ENCODE peak calls at places on chromosomes 2 and 18, in six cellular contexts. A is A549, U is K562, D is GM12878, R is HepG2, Y is upper lobe of left lung. P is an unnamed sample.

GRCh38 chr2:151395509-151396374 is 14.0 kb upstream of the RIF1 start:
- ATAC-seq in Y (no peak), R (peak; percentile 76), U (peak; percentile 77), D (peak; percentile 38), A (peak; percentile 34), P (no peak)

GRCh38 chr2:215900203-215900611 is 113.1 kb downstream of the MREG start:
- ATAC-seq in U (no peak), D (no peak), R (peak; percentile 41), A (peak; percentile 26), Y (peak; percentile 16), P (peak; percentile 59)

GRCh38 chr2:62691186-62691585 is 14.3 kb upstream of the EHBP1 start:
- ATAC-seq in U (no peak), R (no peak), Y (no peak), D (no peak), A (no peak), P (no peak)

GRCh38 chr2:198453866-198454265 is 649.5 kb downstream of the PLCL1 start:
- ATAC-seq in A (no peak), Y (no peak), D (no peak), R (no peak), U (no peak), P (no peak)

GRCh38 chr2:190853659-190854386 is 26.8 kb upstream of the GLS start:
- ATAC-seq in U (no peak), R (no peak), D (peak; percentile 74), Y (no peak), A (no peak), P (no peak)

GRCh38 chr2:1210352-1210751 is 202.9 kb upstream of the TPO start:
- ATAC-seq in Y (no peak), R (no peak), U (no peak), D (no peak), A (no peak), P (no peak)

GRCh38 chr2:68193144-68193543 is 35.5 kb downstream of the PNO1 start:
- ATAC-seq in A (peak; percentile 51), D (no peak), U (peak; percentile 63), Y (no peak), R (no peak), P (no peak)

GRCh38 chr2:135984199-135985017 is 1.0 kb downstream of the DARS1 start:
- ATAC-seq in A (peak; percentile 1), Y (no peak), U (peak; percentile 9), R (no peak), D (peak; percentile 49), P (no peak)

GRCh38 chr2:20381457-20381856 is 30.8 kb upstream of the PUM2 start:
- ATAC-seq in D (no peak), Y (no peak), U (no peak), A (no peak), R (no peak), P (no peak)

GRCh38 chr2:8197825-8198224 is 484.0 kb upstream of the ID2 start:
- ATAC-seq in D (no peak), R (no peak), U (no peak), Y (no peak), A (no peak), P (no peak)

GRCh38 chr2:190879474-190880373 is 897 bp upstream of the GLS start:
- ATAC-seq in Y (peak; percentile 32), A (peak; percentile 10), D (no peak), R (peak; percentile 0), U (peak; percentile 1), P (no peak)

GRCh38 chr18:54696616-54697293 is 105.7 kb downstream of the DYNAP start:
- ATAC-seq in A (no peak), D (no peak), U (no peak), Y (no peak), R (no peak), P (no peak)

GRCh38 chr2:44927979-44928659 is 13.4 kb upstream of the SIX3 start:
- ATAC-seq in A (no peak), U (no peak), R (no peak), D (no peak), Y (no peak), P (no peak)

GRCh38 chr2:70750320-70750719 is 17.7 kb downstream of the ADD2 start:
- ATAC-seq in U (no peak), D (no peak), Y (no peak), A (no peak), R (no peak), P (no peak)

GRCh38 chr18:6255121-6255742 is 159.5 kb downstream of the L3MBTL4 start:
- ATAC-seq in R (no peak), A (no peak), Y (no peak), D (no peak), U (no peak), P (no peak)

GRCh38 chr2:19349911-19350677 is 8.3 kb downstream of the OSR1 start:
- ATAC-seq in U (peak; percentile 66), D (peak; percentile 44), R (peak; percentile 60), A (peak; percentile 39), Y (peak; percentile 37), P (peak; percentile 19)

GRCh38 chr2:43129676-43130547 is 96.5 kb downstream of the ZFP36L2 start:
- ATAC-seq in R (peak; percentile 15), Y (no peak), A (no peak), D (no peak), U (no peak), P (no peak)

GRCh38 chr2:182946949-182947348 is 80.5 kb upstream of the FRZB start:
- ATAC-seq in A (peak; percentile 22), D (no peak), Y (no peak), R (no peak), U (no peak), P (no peak)

GRCh38 chr2:27271631-27272340 is 3.4 kb upstream of the DNAJC5G start:
- ATAC-seq in D (no peak), R (peak; percentile 47), A (peak; percentile 30), Y (no peak), U (peak; percentile 94), P (no peak)

GRCh38 chr2:187529977-187530721 is 24.1 kb downstream of the TFPI start:
- ATAC-seq in U (peak; percentile 19), D (no peak), Y (no peak), R (peak; percentile 84), A (peak; percentile 87), P (no peak)

GRCh38 chr2:229407170-229407569 is 136.1 kb upstream of the PID1 start:
- ATAC-seq in D (no peak), R (peak; percentile 88), A (peak; percentile 79), Y (peak; percentile 88), U (no peak), P (peak; percentile 91)

GRCh38 chr2:27347641-27348040 is 8.9 kb downstream of the GTF3C2 start:
- ATAC-seq in R (no peak), A (no peak), U (no peak), Y (no peak), D (no peak), P (peak; percentile 80)

GRCh38 chr18:77248873-77249582 is 620 bp upstream of the GALR1 start:
- ATAC-seq in A (no peak), U (no peak), R (no peak), Y (no peak), D (no peak), P (no peak)

GRCh38 chr2:23200460-23201113 is 184.4 kb upstream of the KLHL29 start:
- ATAC-seq in Y (peak; percentile 28), U (no peak), D (no peak), R (peak; percentile 44), A (no peak), P (no peak)

GRCh38 chr2:46164581-46165301 is 132.5 kb upstream of the EPAS1 start:
- ATAC-seq in A (peak; percentile 81), U (no peak), R (peak; percentile 17), Y (peak; percentile 72), D (no peak), P (peak; percentile 83)

GRCh38 chr2:138282014-138282413 is 219.6 kb upstream of the SPOPL start:
- ATAC-seq in D (no peak), U (no peak), R (peak; percentile 99), A (no peak), Y (no peak), P (no peak)

GRCh38 chr2:5464657-5465056 is 227.5 kb upstream of the SOX11 start:
- ATAC-seq in A (no peak), D (no peak), U (no peak), R (no peak), Y (no peak), P (no peak)
- TF ChIP-seq EP300 in A (no peak), D (no peak), U (no peak), R (no peak), Y (no peak), P (no peak)

GRCh38 chr2:63846487-63846886 is 4.8 kb downstream of the UGP2 start:
- ATAC-seq in A (no peak), D (no peak), Y (no peak), R (no peak), U (no peak), P (no peak)
- H3K4me3 ChIP-seq in A (no peak overlapping the region), D (no peak overlapping the region), Y (no peak overlapping the region), R (no peak overlapping the region), U (no peak overlapping the region), P (no peak overlapping the region)

GRCh38 chr2:237599465-237600110 is 9.1 kb upstream of the RAB17 start:
- ATAC-seq in U (no peak), D (no peak), R (no peak), Y (no peak), A (no peak), P (no peak)

GRCh38 chr2:237601453-237602116 is 11.1 kb upstream of the RAB17 start:
- ATAC-seq in R (peak; percentile 84), D (no peak), U (no peak), Y (no peak), A (peak; percentile 41), P (no peak)

GRCh38 chr2:237598468-237599208 is 8.1 kb upstream of the RAB17 start:
- ATAC-seq in A (no peak), D (no peak), R (no peak), Y (no peak), U (no peak), P (no peak)

GRCh38 chr2:237602409-237602808 is 11.9 kb upstream of the RAB17 start:
- ATAC-seq in U (no peak), A (no peak), D (no peak), R (no peak), Y (no peak), P (no peak)

DNA sequence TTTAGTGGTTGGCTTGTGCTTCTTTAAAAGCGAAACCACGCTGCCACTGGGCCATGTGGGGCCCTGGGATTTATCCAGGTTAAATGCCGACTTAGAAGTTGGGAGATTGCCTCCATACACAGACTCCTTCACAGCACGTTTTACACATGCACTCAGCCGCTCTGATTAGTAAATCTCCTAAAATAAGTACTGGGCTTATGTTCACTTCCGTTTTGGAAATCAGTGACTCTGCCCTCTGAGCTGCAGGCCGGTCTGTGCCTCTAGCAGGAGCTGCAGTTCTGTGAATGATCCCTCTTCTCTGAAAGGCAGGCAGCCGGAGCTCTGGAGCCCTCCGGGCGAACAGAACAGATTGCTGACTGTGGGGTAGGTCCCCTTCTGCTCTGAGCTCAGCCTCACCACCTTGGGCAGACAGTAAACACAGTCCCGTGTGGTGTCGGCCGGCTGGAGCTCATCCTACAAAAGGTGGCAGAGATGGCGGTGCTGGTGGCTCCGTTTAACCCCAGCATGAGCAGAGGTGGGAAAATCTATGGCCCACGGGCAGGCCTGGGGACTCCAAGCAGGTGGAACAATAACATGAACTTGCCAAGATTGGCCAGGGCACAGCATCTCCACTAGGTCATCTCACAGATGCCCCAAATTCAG is 9.8 kb upstream of the RAB17 start:
- ATAC-seq in R (peak; percentile 26), Y (no peak), D (peak; percentile 39), U (no peak), A (no peak), P (peak; percentile 78)
- TF ChIP-seq CTCF in R (peak; percentile 47), Y (no peak), D (peak; percentile 17), U (no peak), A (no peak), P (no peak)

DNA sequence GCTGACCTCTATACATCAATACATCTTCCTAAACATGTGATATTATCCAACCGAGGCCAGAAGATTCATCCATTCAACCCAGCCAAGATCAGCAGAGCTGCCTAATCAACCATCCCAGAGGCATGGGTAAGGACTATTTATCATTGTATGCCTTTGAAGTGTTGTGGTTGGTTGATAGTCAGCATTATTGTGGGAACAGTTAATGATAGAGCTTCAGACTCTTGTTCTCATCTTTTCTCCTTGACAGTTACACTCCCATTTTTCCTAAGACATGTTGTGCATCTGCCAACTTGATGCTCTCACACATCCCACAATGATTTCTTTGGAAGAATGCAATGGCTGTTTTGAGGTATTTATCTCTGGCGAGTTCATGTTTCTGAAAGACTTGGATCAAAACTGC is 55.3 kb downstream of the FASTKD2 start:
- ATAC-seq in D (no peak), Y (no peak), U (no peak), A (no peak), R (no peak), P (no peak)
- TF ChIP-seq EP300 in D (no peak), Y (no peak), U (no peak), A (no peak), R (no peak), P (no peak)